ENCODE peak calls at places on chromosome 18, in eight cellular contexts. G, K, O, V, C, Y, N and L are unnamed samples.

GRCh38 chr18:28511421-28511821 is 334.5 kb upstream of the CDH2 start:
- DNase-seq in K (no peak), G (no peak), Y (no peak), O (no peak), V (no peak), C (no peak), N (no peak), L (peak; percentile 48)

GRCh38 chr18:13018379-13018778 is 27.2 kb downstream of the CEP192 start:
- DNase-seq in O (no peak), V (no peak), G (no peak), K (no peak), N (no peak), C (no peak), Y (no peak), L (no peak)

GRCh38 chr18:70453058-70453775 is 164.4 kb downstream of the SOCS6 start:
- DNase-seq in O (no peak), K (no peak), N (no peak), V (no peak), G (no peak), Y (no peak), C (no peak), L (no peak)

GRCh38 chr18:10750386-10751035 is 224.7 kb downstream of the NAPG start:
- DNase-seq in V (no peak), Y (no peak), K (no peak), G (peak; percentile 78), O (no peak), N (no peak), C (no peak), L (no peak)

GRCh38 chr18:9712606-9713005 is 4.5 kb downstream of the RAB31 start:
- DNase-seq in K (no peak), G (peak; percentile 27), C (peak; percentile 16), V (no peak), Y (no peak), N (no peak), O (no peak), L (no peak)

GRCh38 chr18:56202567-56203136 is 435.7 kb downstream of the TXNL1 start:
- DNase-seq in C (no peak), G (peak; percentile 23), N (no peak), V (no peak), Y (no peak), K (no peak), O (no peak), L (no peak)

GRCh38 chr18:46555724-46556123 is 101.3 kb downstream of the LOXHD1 start:
- DNase-seq in K (peak; percentile 26), C (no peak), G (peak; percentile 71), Y (peak; percentile 47), V (no peak), O (no peak), N (peak; percentile 21), L (peak; percentile 49)

GRCh38 chr18:22912835-22913234 is 20.3 kb upstream of the RBBP8 start:
- DNase-seq in O (no peak), G (no peak), K (no peak), V (no peak), N (no peak), C (no peak), Y (no peak), L (no peak)

GRCh38 chr18:24369420-24369819 is 28.2 kb downstream of the OSBPL1A start:
- DNase-seq in Y (no peak), O (no peak), K (no peak), C (no peak), G (peak; percentile 38), N (no peak), V (no peak), L (no peak)

GRCh38 chr18:35408843-35409261 is 31.7 kb upstream of the ZNF396 start:
- DNase-seq in N (peak; percentile 19), C (no peak), O (no peak), V (no peak), K (no peak), Y (no peak), G (no peak), L (no peak)

GRCh38 chr18:74196220-74197119 is 48.1 kb downstream of the TIMM21 start:
- DNase-seq in G (peak; percentile 78), V (peak; percentile 72), Y (no peak), O (peak; percentile 46), N (peak; percentile 90), K (peak; percentile 64), C (no peak), L (peak; percentile 68)

GRCh38 chr18:76824136-76824676 is 1.8 kb downstream of the ZNF236 start:
- DNase-seq in N (no peak), V (no peak), C (peak; percentile 53), Y (no peak), O (no peak), G (no peak), K (no peak), L (no peak)

GRCh38 chr18:34803877-34804276 is 93.8 kb downstream of the DTNA start:
- DNase-seq in C (no peak), Y (no peak), O (no peak), V (no peak), G (no peak), N (no peak), K (no peak), L (no peak)

GRCh38 chr18:79819951-79820351 is 22.2 kb downstream of the KCNG2 start:
- DNase-seq in O (no peak), N (no peak), Y (no peak), K (no peak), V (no peak), G (no peak), C (no peak), L (no peak)

GRCh38 chr18:67695684-67696083 is 179.2 kb upstream of the DSEL start:
- DNase-seq in O (no peak), N (no peak), V (no peak), Y (no peak), G (no peak), K (no peak), C (no peak), L (no peak)

GRCh38 chr18:60534539-60534938 is 162.0 kb upstream of the MC4R start:
- DNase-seq in O (no peak), V (no peak), Y (no peak), K (peak; percentile 2), N (no peak), G (no peak), C (no peak), L (peak; percentile 52)

GRCh38 chr18:79529296-79529695 is 133.6 kb downstream of the NFATC1 start:
- DNase-seq in K (no peak), G (no peak), V (no peak), C (no peak), N (no peak), O (no peak), Y (no peak), L (no peak)

GRCh38 chr18:48794251-48794970 is 156.4 kb downstream of the SMAD7 start:
- DNase-seq in O (no peak), K (no peak), V (no peak), C (no peak), N (no peak), Y (no peak), G (no peak), L (no peak)

GRCh38 chr18:45958027-45958426 is 9.1 kb downstream of the EPG5 start:
- DNase-seq in N (no peak), G (no peak), Y (no peak), K (no peak), V (no peak), C (no peak), O (no peak), L (no peak)

GRCh38 chr18:10923671-10924070 is 225.7 kb downstream of the PIEZO2 start:
- DNase-seq in V (no peak), C (no peak), K (no peak), Y (no peak), O (no peak), N (no peak), G (no peak), L (no peak)

GRCh38 chr18:48319796-48320638 is 89.2 kb downstream of the ZBTB7C start:
- DNase-seq in K (peak; percentile 33), G (no peak), O (no peak), V (no peak), Y (no peak), N (peak; percentile 98), C (no peak), L (peak; percentile 40)

GRCh38 chr18:76433788-76434187 is 61.3 kb downstream of the ZNF516 start:
- DNase-seq in C (no peak), O (no peak), N (no peak), V (no peak), K (no peak), Y (no peak), G (no peak), L (no peak)

GRCh38 chr18:1914489-1914888 is 656.8 kb downstream of the METTL4 start:
- DNase-seq in K (no peak), N (no peak), O (no peak), C (no peak), Y (no peak), G (no peak), V (no peak), L (peak; percentile 30)

GRCh38 chr18:54241483-54241882 is 17.0 kb upstream of the MBD2 start:
- DNase-seq in C (no peak), N (no peak), G (no peak), V (no peak), K (no peak), Y (no peak), O (no peak), L (no peak)

GRCh38 chr18:32372381-32373061 is 98.2 kb downstream of the GAREM1 start:
- DNase-seq in V (no peak), O (no peak), C (no peak), Y (no peak), N (peak; percentile 67), G (no peak), K (no peak), L (no peak)

GRCh38 chr18:11990541-11990940 is 9.2 kb downstream of the IMPA2 start:
- DNase-seq in O (no peak), G (no peak), C (no peak), N (no peak), V (no peak), K (no peak), Y (no peak), L (no peak)

GRCh38 chr18:45012286-45012685 is 331.6 kb downstream of the SETBP1 start:
- DNase-seq in G (no peak), V (no peak), O (no peak), K (no peak), Y (no peak), C (no peak), N (no peak), L (no peak)

GRCh38 chr18:11948852-11949523 is 32.3 kb upstream of the IMPA2 start:
- DNase-seq in G (no peak), K (no peak), O (no peak), N (no peak), C (no peak), Y (no peak), V (no peak), L (peak; percentile 15)

GRCh38 chr18:75931079-75931478 is 503.6 kb upstream of the SMIM21 start:
- DNase-seq in O (no peak), Y (no peak), G (no peak), C (no peak), K (no peak), V (no peak), N (no peak), L (no peak)

GRCh38 chr18:27564066-27564465 is 379.0 kb upstream of the CHST9 start:
- DNase-seq in C (no peak), G (no peak), O (no peak), Y (no peak), K (no peak), V (no peak), N (no peak), L (no peak)

GRCh38 chr18:44473394-44474066 is 207.2 kb upstream of the SETBP1 start:
- DNase-seq in Y (no peak), K (no peak), C (no peak), N (no peak), O (no peak), V (no peak), G (no peak), L (no peak)

GRCh38 chr18:61616111-61616610 is 276.6 kb downstream of the RNF152 start:
- DNase-seq in G (no peak), N (no peak), O (no peak), K (no peak), V (no peak), C (no peak), Y (no peak), L (no peak)

GRCh38 chr18:35071819-35072247 is 30.6 kb downstream of the MAPRE2 start:
- DNase-seq in K (no peak), Y (no peak), C (no peak), V (no peak), N (no peak), G (no peak), O (no peak), L (no peak)

GRCh38 chr18:37483221-37483971 is 82.2 kb downstream of the CELF4 start:
- DNase-seq in N (no peak), V (no peak), O (peak; percentile 69), K (peak; percentile 10), G (peak; percentile 47), Y (no peak), C (no peak), L (no peak)